ENCODE peak calls at places on chromosomes 7 and 10, in five cellular contexts. B, J, M, O and Q are unnamed samples.

GRCh38 chr10:112000466-112000865 is 183.1 kb downstream of the GPAM start:
- DNase-seq in B (no peak), O (no peak), J (no peak), M (no peak), Q (no peak)

GRCh38 chr7:26487780-26488535 is 196.3 kb downstream of the SNX10 start:
- DNase-seq in B (no peak), O (no peak), J (no peak), M (no peak), Q (no peak)

GRCh38 chr7:139035588-139036353 is at the start of gene ZC3HAV1L:
- DNase-seq in J (peak; percentile 31), B (peak; percentile 84), M (peak; percentile 65), O (no peak), Q (no peak)

GRCh38 chr7:30887464-30887872 is 24.2 kb upstream of the AQP1 start:
- DNase-seq in B (no peak), O (no peak), J (no peak), M (no peak), Q (no peak)

GRCh38 chr10:51860257-51860656 is 160.9 kb upstream of the CSTF2T start:
- DNase-seq in J (no peak), M (no peak), B (no peak), O (no peak), Q (no peak)

GRCh38 chr7:7897509-7897908 is 71.1 kb upstream of the GLCCI1 start:
- DNase-seq in O (no peak), J (no peak), B (no peak), M (peak; percentile 63), Q (no peak)

GRCh38 chr7:23696916-23697441 is 13.0 kb upstream of the STK31 start:
- DNase-seq in B (peak; percentile 85), M (peak; percentile 91), O (no peak), J (peak; percentile 58), Q (peak; percentile 78)

GRCh38 chr10:72260588-72261322 is 13.0 kb upstream of the DDIT4 start:
- DNase-seq in O (peak; percentile 88), M (peak; percentile 97), J (peak; percentile 88), B (peak; percentile 99), Q (peak; percentile 95)

GRCh38 chr10:125982256-125982948 is 86.0 kb downstream of the FANK1 start:
- DNase-seq in O (peak; percentile 35), M (peak; percentile 88), J (peak; percentile 41), B (peak; percentile 69), Q (no peak)

GRCh38 chr10:73991846-73992245 is 6.1 kb upstream of the VCL start:
- DNase-seq in B (no peak), M (no peak), J (no peak), O (no peak), Q (peak; percentile 92)

GRCh38 chr10:44963772-44964633 is 4.4 kb downstream of the RASSF4 start:
- DNase-seq in O (no peak), M (peak; percentile 57), J (peak; percentile 85), B (no peak), Q (no peak)

GRCh38 chr7:53015463-53015862 is 20.0 kb upstream of the POM121L12 start:
- DNase-seq in O (no peak), B (no peak), M (no peak), J (no peak), Q (no peak)

GRCh38 chr10:14603539-14604102 is 171.1 kb downstream of the FAM107B start:
- DNase-seq in M (peak; percentile 41), J (no peak), O (no peak), B (no peak), Q (no peak)

GRCh38 chr10:127462643-127463295 is 86.3 kb upstream of the NPS start:
- DNase-seq in B (no peak), O (no peak), M (no peak), J (peak; percentile 4), Q (no peak)

GRCh38 chr10:132586731-132587130 is 49.1 kb downstream of the INPP5A start:
- DNase-seq in B (no peak), M (no peak), J (no peak), O (no peak), Q (no peak)

GRCh38 chr7:95545007-95545615 is 51.2 kb downstream of the PDK4 start:
- DNase-seq in J (peak; percentile 24), M (peak; percentile 62), O (no peak), B (peak; percentile 71), Q (no peak)

GRCh38 chr7:12031186-12031585 is 179.9 kb upstream of the TMEM106B start:
- DNase-seq in O (no peak), B (no peak), M (no peak), J (no peak), Q (no peak)

GRCh38 chr7:12032146-12032545 is 178.9 kb upstream of the TMEM106B start:
- DNase-seq in J (no peak), O (no peak), B (no peak), M (peak; percentile 25), Q (no peak)

GRCh38 chr7:12030116-12030515 is 181.0 kb upstream of the TMEM106B start:
- DNase-seq in B (no peak), J (no peak), M (no peak), O (no peak), Q (no peak)

GRCh38 chr7:12028508-12028907 is 182.6 kb upstream of the TMEM106B start:
- DNase-seq in M (no peak), B (no peak), O (no peak), J (no peak), Q (no peak)

DNA sequence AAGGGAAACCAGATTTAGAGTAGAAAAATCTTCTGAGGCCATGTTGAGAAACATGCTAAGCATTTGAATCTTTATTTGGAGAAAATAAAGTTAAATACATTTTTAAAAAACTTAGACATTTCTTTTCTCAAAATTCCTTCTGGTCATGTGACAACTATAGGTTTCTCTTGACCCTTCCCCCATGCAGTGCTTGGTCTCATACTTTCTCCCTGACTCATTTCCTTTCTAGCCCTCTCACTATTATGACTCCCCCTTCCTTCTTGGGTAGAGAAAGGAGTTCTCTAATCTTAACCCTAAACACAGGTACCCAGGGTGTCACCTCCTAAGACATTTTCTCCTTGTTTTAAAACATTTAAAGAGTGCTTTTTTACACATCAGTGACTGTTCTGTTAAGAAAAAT is 179.5 kb upstream of the TMEM106B start:
- DNase-seq in J (no peak), O (no peak), B (peak; percentile 28), M (peak; percentile 72), Q (no peak)
- TF ChIP-seq JUNB in J (no peak), O (no peak), B (no peak), M (no peak), Q (no peak)

DNA sequence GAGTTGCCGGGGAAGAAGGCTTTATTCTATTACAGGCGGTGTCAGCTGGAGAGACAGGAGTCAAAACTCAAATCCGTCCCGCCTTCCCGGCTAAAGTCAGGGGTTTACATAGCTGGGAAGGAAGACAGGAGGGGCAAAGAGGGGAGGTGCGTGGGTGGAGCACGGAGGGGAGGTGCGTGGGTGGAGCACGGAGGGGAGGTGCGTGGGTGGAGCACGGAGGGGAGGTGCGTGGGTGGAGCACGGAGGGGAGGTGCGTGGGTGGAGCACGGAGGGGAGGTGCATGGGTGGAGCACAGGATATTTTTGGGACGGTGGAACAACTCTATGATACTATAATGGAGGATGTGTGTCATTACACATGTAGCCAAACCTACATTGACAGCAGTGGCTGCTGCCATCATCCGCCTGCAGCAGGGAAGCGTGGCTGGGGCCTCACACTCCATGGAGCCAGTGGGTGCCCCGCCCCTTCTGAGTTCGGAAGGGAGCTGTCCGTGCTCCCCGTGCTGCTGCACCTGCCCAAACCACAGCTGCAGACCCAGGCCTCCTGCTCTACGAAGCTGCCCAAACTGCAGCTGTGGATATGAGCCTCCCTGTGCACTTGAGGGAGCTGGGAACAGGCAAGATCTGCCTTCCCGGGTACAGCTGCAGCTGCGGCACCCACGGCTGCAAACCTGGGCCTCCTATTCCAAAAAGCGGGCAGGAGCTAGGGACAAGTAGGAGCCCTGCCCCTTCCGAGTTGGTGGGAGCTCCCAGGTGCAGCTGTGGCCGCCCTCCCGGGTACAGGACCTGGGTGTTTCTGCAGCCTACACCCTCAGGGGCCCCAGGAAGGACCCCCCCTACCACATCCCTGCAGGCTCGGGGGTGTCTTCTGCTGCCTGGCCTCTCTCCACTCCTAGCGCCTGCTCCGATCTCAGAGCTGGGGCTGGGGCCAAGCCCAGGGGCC is 119.4 kb downstream of the DYNC2I1 start:
- DNase-seq in J (peak; percentile 56), O (no peak), B (no peak), M (no peak), Q (peak; percentile 87)
- TF ChIP-seq JUNB in J (no peak), O (no peak), B (no peak), M (no peak), Q (no peak)

DNA sequence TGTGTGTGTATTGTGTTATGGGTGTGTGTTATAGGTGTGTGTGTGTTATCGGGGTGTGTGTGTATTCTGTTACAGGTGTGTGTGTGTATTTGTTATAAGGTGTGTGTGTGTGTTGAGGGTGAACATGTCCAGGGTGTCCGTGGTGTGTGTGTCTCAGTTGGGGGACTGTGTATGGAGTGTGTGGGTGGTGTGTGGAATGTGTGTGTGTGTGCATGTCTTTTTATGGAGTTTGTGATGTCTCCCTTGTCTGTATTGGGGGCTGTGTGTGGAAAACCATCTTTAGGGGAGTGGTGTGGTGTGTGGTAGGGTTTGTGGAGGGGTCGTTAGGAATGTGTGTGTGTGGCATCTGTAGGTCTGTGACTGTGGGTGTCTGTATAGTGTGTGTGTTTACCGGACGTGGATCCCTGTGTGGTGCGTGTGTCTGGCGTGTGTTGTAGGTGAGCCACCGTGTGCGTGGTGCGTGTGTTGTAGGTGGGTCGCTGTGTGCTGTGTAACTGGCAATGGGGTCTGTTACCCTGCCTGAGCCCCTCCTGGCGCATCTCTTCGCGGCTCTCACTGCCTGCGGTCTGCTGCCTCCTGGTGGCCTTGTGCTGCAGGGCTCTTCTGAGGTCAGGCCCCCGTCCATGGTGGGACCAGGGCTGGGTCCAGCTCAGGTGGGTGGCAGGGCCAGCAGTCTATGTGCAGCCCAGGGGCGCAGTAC is 61.7 kb downstream of the PALD1 start:
- DNase-seq in M (peak; percentile 84), B (peak; percentile 27), J (peak; percentile 18), O (no peak), Q (peak; percentile 83)
- TF ChIP-seq JUNB in M (no peak), B (no peak), J (no peak), O (no peak), Q (no peak)

DNA sequence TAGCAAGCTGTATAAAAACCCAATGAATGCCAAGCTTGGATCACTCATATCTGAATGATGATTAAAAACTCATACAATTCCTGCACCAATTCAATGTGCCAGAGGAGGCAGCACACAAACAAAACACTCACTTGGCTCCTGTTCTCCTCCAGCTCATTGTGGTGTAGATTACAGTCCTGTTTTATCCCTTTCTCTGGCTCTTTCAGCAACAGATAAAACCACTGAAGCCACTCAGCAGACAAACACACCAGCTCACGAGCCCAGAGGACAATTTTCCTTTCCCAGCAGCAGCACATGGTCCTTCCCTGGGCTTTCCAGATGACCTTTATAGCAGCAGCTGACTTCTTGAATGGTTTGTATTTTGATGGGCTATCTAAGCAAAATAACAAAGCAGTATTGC is 107.3 kb upstream of the STARD3NL start:
- DNase-seq in B (peak; percentile 34), O (no peak), J (no peak), M (peak; percentile 81), Q (peak; percentile 12)
- TF ChIP-seq JUNB in B (no peak), O (no peak), J (no peak), M (no peak), Q (no peak)